ENCODE peak calls at places on chromosomes 4 and X, in five cellular contexts. M, O, T, X and N are unnamed samples.

GRCh38 chrX:139889760-139890159 is 43.1 kb downstream of the ATP11C start:
- DNase-seq in M (no peak), O (no peak), T (no peak), X (no peak), N (no peak)

GRCh38 chr4:122827258-122827887 is 742 bp downstream of the FGF2 start:
- DNase-seq in M (no peak), O (no peak), T (peak; percentile 5), X (peak; percentile 44), N (no peak)

GRCh38 chr4:64857198-64857597 is 447.9 kb upstream of the TECRL start:
- DNase-seq in M (no peak), O (no peak), T (no peak), X (no peak), N (no peak)

GRCh38 chr4:2954358-2955185 is 8.6 kb downstream of the NOP14 start:
- DNase-seq in M (no peak), O (peak; percentile 50), T (peak; percentile 36), X (no peak), N (peak; percentile 40)

GRCh38 chr4:169968999-169969398 is 57.2 kb downstream of the MFAP3L start:
- DNase-seq in M (no peak), O (peak; percentile 57), T (no peak), X (no peak), N (no peak)

GRCh38 chrX:69229436-69229835 is 64.2 kb upstream of the PJA1 start:
- DNase-seq in M (no peak), O (no peak), T (no peak), X (peak; percentile 59), N (no peak)

GRCh38 chrX:49165901-49166881 is 3.6 kb downstream of the MAGIX start:
- DNase-seq in M (peak; percentile 86), O (no peak), T (peak; percentile 68), X (peak; percentile 76), N (peak; percentile 37)

GRCh38 chr4:3291411-3291968 is 1.3 kb upstream of the RGS12 start:
- DNase-seq in M (peak; percentile 72), O (no peak), T (no peak), X (peak; percentile 25), N (no peak)

GRCh38 chrX:73668779-73669178 is 105.8 kb downstream of the CHIC1 start:
- DNase-seq in M (no peak), O (no peak), T (no peak), X (no peak), N (no peak)

GRCh38 chr4:52425751-52426326 is 233.3 kb downstream of the USP46 start:
- DNase-seq in M (no peak), O (no peak), T (no peak), X (no peak), N (no peak)

GRCh38 chrX:136035663-136036062 is 50.4 kb downstream of the SLC9A6 start:
- DNase-seq in M (no peak), O (no peak), T (no peak), X (no peak), N (no peak)

GRCh38 chr4:180335571-180335970 is 1907.6 kb upstream of the TENM3 start:
- DNase-seq in M (no peak), O (no peak), T (no peak), X (no peak), N (no peak)

GRCh38 chrX:99371976-99372595 is 1038.0 kb downstream of the PCDH19 start:
- DNase-seq in M (no peak), O (no peak), T (no peak), X (no peak), N (no peak)

GRCh38 chr4:184843984-184844554 is 18.3 kb upstream of the ACSL1 start:
- DNase-seq in M (no peak), O (no peak), T (no peak), X (no peak), N (no peak)

GRCh38 chrX:80765226-80765625 is 44.5 kb downstream of the BRWD3 start:
- DNase-seq in M (no peak), O (peak; percentile 33), T (no peak), X (peak; percentile 64), N (no peak)

GRCh38 chr4:26779674-26780073 is 81.0 kb upstream of the STIM2 start:
- DNase-seq in M (no peak), O (no peak), T (no peak), X (peak; percentile 71), N (no peak)

GRCh38 chr4:147480891-147481576 is at the start of gene EDNRA:
- DNase-seq in M (peak; percentile 51), O (peak; percentile 8), T (no peak), X (peak; percentile 22), N (no peak)

GRCh38 chr4:3073158-3074077 is 920 bp downstream of the HTT-AS start:
- DNase-seq in M (peak; percentile 56), O (no peak), T (no peak), X (no peak), N (no peak)

GRCh38 chrX:136736690-136737089 is 44.0 kb downstream of the ARHGEF6 start:
- DNase-seq in M (no peak), O (no peak), T (no peak), X (peak; percentile 3), N (no peak)

GRCh38 chrX:16882702-16883486 is 12.7 kb upstream of the RBBP7 start:
- DNase-seq in M (peak; percentile 68), O (peak; percentile 74), T (peak; percentile 53), X (peak; percentile 61), N (peak; percentile 49)

GRCh38 chrX:2487366-2487765 is 13.4 kb downstream of the DHRSX start:
- DNase-seq in M (no peak), O (no peak), T (no peak), X (no peak), N (no peak)

GRCh38 chrX:69066966-69067525 is 98.2 kb downstream of the PJA1 start:
- DNase-seq in M (no peak), O (no peak), T (no peak), X (no peak), N (no peak)

GRCh38 chr4:168541608-168541953 is 44.7 kb downstream of the PALLD start:
- DNase-seq in M (no peak), O (peak; percentile 75), T (no peak), X (peak; percentile 76), N (no peak)

GRCh38 chr4:8741513-8742226 is 130.0 kb downstream of the HMX1 start:
- DNase-seq in M (peak; percentile 26), O (no peak), T (no peak), X (no peak), N (no peak)

GRCh38 chrX:8679572-8679971 is 52.4 kb downstream of the ANOS1 start:
- DNase-seq in M (peak; percentile 51), O (no peak), T (no peak), X (no peak), N (no peak)

GRCh38 chrX:148069759-148070503 is 88.8 kb downstream of the FMR1NB start:
- DNase-seq in M (no peak), O (no peak), T (no peak), X (no peak), N (no peak)

GRCh38 chr4:179467890-179468289 is 2025.7 kb upstream of the AGA start:
- DNase-seq in M (no peak), O (no peak), T (no peak), X (no peak), N (no peak)

GRCh38 chrX:112223391-112223790 is 140.8 kb upstream of the TRPC5 start:
- DNase-seq in M (no peak), O (no peak), T (no peak), X (no peak), N (no peak)

GRCh38 chr4:184939978-184940377 is 78.3 kb upstream of the HELT start:
- DNase-seq in M (no peak), O (no peak), T (no peak), X (no peak), N (no peak)

GRCh38 chrX:78800114-78800513 is 52.6 kb downstream of the LPAR4 start:
- DNase-seq in M (no peak), O (no peak), T (no peak), X (no peak), N (no peak)

GRCh38 chr4:8914461-8915171 is 43.0 kb upstream of the HMX1 start:
- DNase-seq in M (no peak), O (no peak), T (no peak), X (no peak), N (no peak)